ENCODE peak calls at places on chromosomes 1 and 21, in ten cellular contexts. A, S, G, E, Z, C, Y, F, O and J are unnamed samples.
A peak's percentile ranks its signal among the peaks of the same experiment; 100 is the strongest.

GRCh38 chr1:69180358-69180757 is 387.4 kb upstream of the LRRC7 start:
- DNase-seq in A (no peak), S (no peak), G (no peak), E (no peak), Z (no peak), C (no peak), Y (no peak), F (no peak), O (no peak), J (no peak)

GRCh38 chr1:201546093-201546492 is 7.2 kb downstream of the NAV1 start:
- DNase-seq in A (no peak), S (no peak), G (no peak), E (no peak), Z (no peak), C (no peak), Y (no peak), F (no peak), O (no peak), J (no peak)

GRCh38 chr1:29258189-29258973 is 22.1 kb downstream of the PTPRU start:
- DNase-seq in A (no peak), S (no peak), G (no peak), E (no peak), Z (no peak), C (no peak), Y (no peak), F (no peak), O (no peak), J (no peak)

GRCh38 chr21:29843818-29844217 is 96.0 kb downstream of the GRIK1 start:
- DNase-seq in A (no peak), S (no peak), G (no peak), E (no peak), Z (no peak), C (no peak), Y (no peak), F (no peak), O (no peak), J (no peak)

GRCh38 chr1:218679988-218680743 is 335.0 kb downstream of the TGFB2 start:
- DNase-seq in A (no peak), S (no peak), G (no peak), E (no peak), Z (no peak), C (no peak), Y (no peak), F (no peak), O (no peak), J (no peak)

GRCh38 chr1:170261669-170262068 is 115.9 kb downstream of the NTMT2 start:
- DNase-seq in A (no peak), S (no peak), G (no peak), E (no peak), Z (no peak), C (no peak), Y (no peak), F (no peak), O (peak; percentile 91), J (no peak)

GRCh38 chr1:184953600-184954219 is 20.6 kb downstream of the NIBAN1 start:
- DNase-seq in A (no peak), S (no peak), G (peak; percentile 90), E (no peak), Z (no peak), C (no peak), Y (no peak), F (no peak), O (no peak), J (no peak)

GRCh38 chr1:30302808-30303310 is 420.5 kb downstream of the MATN1 start:
- DNase-seq in A (no peak), S (no peak), G (no peak), E (no peak), Z (no peak), C (no peak), Y (no peak), F (no peak), O (no peak), J (no peak)